ENCODE peak calls at places on chromosomes 13 and 19, in six cellular contexts. One of them, this sample, is unnamed.
A peak's percentile ranks its signal among the peaks of the same experiment; 100 is the strongest.

GRCh38 chr19:19997656-19998268 is 41.5 kb downstream of the ZNF682 start:
- DNase-seq in Peyer's patch: peak; percentile 61
- DNase-seq in iPS DF 6.9: peak; percentile 54
- DNase-seq in breast epithelium: peak; percentile 60
- DNase-seq in CD4-positive, CD25-positive, alpha-beta regulatory T cell: no peak
- DNase-seq in effector memory CD4-positive, alpha-beta T cell: peak; percentile 19
- DNase-seq in this sample: no peak

GRCh38 chr19:36032251-36033104 is at the start of gene CLIP3:
- DNase-seq in Peyer's patch: peak; percentile 57
- DNase-seq in iPS DF 6.9: no peak
- DNase-seq in breast epithelium: no peak
- DNase-seq in CD4-positive, CD25-positive, alpha-beta regulatory T cell: peak; percentile 29
- DNase-seq in effector memory CD4-positive, alpha-beta T cell: peak; percentile 17
- DNase-seq in this sample: peak; percentile 49

GRCh38 chr13:100859861-100860260 is 185.3 kb upstream of the TMTC4 start:
- DNase-seq in Peyer's patch: no peak
- DNase-seq in iPS DF 6.9: no peak
- DNase-seq in breast epithelium: no peak
- DNase-seq in CD4-positive, CD25-positive, alpha-beta regulatory T cell: no peak
- DNase-seq in effector memory CD4-positive, alpha-beta T cell: no peak
- DNase-seq in this sample: no peak

GRCh38 chr19:4737955-4738580 is 14.4 kb upstream of the DPP9 start:
- DNase-seq in Peyer's patch: no peak
- DNase-seq in iPS DF 6.9: no peak
- DNase-seq in breast epithelium: no peak
- DNase-seq in CD4-positive, CD25-positive, alpha-beta regulatory T cell: no peak
- DNase-seq in effector memory CD4-positive, alpha-beta T cell: no peak
- DNase-seq in this sample: no peak

GRCh38 chr19:43755256-43755801 is 567 bp upstream of the SMG9 start:
- DNase-seq in Peyer's patch: peak; percentile 92
- DNase-seq in iPS DF 6.9: no peak
- DNase-seq in breast epithelium: peak; percentile 77
- DNase-seq in CD4-positive, CD25-positive, alpha-beta regulatory T cell: peak; percentile 77
- DNase-seq in effector memory CD4-positive, alpha-beta T cell: peak; percentile 80
- DNase-seq in this sample: peak; percentile 81

GRCh38 chr19:49355890-49356289 is 6.3 kb downstream of the TEAD2 start:
- DNase-seq in Peyer's patch: no peak
- DNase-seq in iPS DF 6.9: no peak
- DNase-seq in breast epithelium: no peak
- DNase-seq in CD4-positive, CD25-positive, alpha-beta regulatory T cell: no peak
- DNase-seq in effector memory CD4-positive, alpha-beta T cell: no peak
- DNase-seq in this sample: no peak

GRCh38 chr13:90445179-90445578 is 902.3 kb upstream of the MIR17HG start:
- DNase-seq in Peyer's patch: no peak
- DNase-seq in iPS DF 6.9: no peak
- DNase-seq in breast epithelium: no peak
- DNase-seq in CD4-positive, CD25-positive, alpha-beta regulatory T cell: no peak
- DNase-seq in effector memory CD4-positive, alpha-beta T cell: no peak
- DNase-seq in this sample: no peak

GRCh38 chr19:55537741-55538111 is 793 bp upstream of the SBK2 start:
- DNase-seq in Peyer's patch: no peak
- DNase-seq in iPS DF 6.9: no peak
- DNase-seq in breast epithelium: no peak
- DNase-seq in CD4-positive, CD25-positive, alpha-beta regulatory T cell: no peak
- DNase-seq in effector memory CD4-positive, alpha-beta T cell: no peak
- DNase-seq in this sample: no peak

GRCh38 chr13:103694033-103694432 is 627.8 kb upstream of the SLC10A2 start:
- DNase-seq in Peyer's patch: no peak
- DNase-seq in iPS DF 6.9: peak; percentile 25
- DNase-seq in breast epithelium: no peak
- DNase-seq in CD4-positive, CD25-positive, alpha-beta regulatory T cell: no peak
- DNase-seq in effector memory CD4-positive, alpha-beta T cell: no peak
- DNase-seq in this sample: no peak

GRCh38 chr19:17394891-17395415 is 957 bp upstream of the CCDC194 start:
- DNase-seq in Peyer's patch: peak; percentile 77
- DNase-seq in iPS DF 6.9: no peak
- DNase-seq in breast epithelium: no peak
- DNase-seq in CD4-positive, CD25-positive, alpha-beta regulatory T cell: peak; percentile 20
- DNase-seq in effector memory CD4-positive, alpha-beta T cell: no peak
- DNase-seq in this sample: no peak

GRCh38 chr19:47509973-47510372 is 4.9 kb downstream of the NAPA start:
- DNase-seq in Peyer's patch: no peak
- DNase-seq in iPS DF 6.9: no peak
- DNase-seq in breast epithelium: peak; percentile 78
- DNase-seq in CD4-positive, CD25-positive, alpha-beta regulatory T cell: no peak
- DNase-seq in effector memory CD4-positive, alpha-beta T cell: no peak
- DNase-seq in this sample: no peak

GRCh38 chr13:44311011-44311481 is 62.6 kb upstream of the SERP2 start:
- DNase-seq in Peyer's patch: no peak
- DNase-seq in iPS DF 6.9: no peak
- DNase-seq in breast epithelium: peak; percentile 58
- DNase-seq in CD4-positive, CD25-positive, alpha-beta regulatory T cell: no peak
- DNase-seq in effector memory CD4-positive, alpha-beta T cell: no peak
- DNase-seq in this sample: no peak

GRCh38 chr19:13849277-13849676 is 27.7 kb upstream of the NANOS3 start:
- DNase-seq in Peyer's patch: no peak
- DNase-seq in iPS DF 6.9: no peak
- DNase-seq in breast epithelium: no peak
- DNase-seq in CD4-positive, CD25-positive, alpha-beta regulatory T cell: no peak
- DNase-seq in effector memory CD4-positive, alpha-beta T cell: no peak
- DNase-seq in this sample: no peak

GRCh38 chr19:53007200-53008054 is 6.3 kb upstream of the ERVV-1 start:
- DNase-seq in Peyer's patch: no peak
- DNase-seq in iPS DF 6.9: no peak
- DNase-seq in breast epithelium: no peak
- DNase-seq in CD4-positive, CD25-positive, alpha-beta regulatory T cell: no peak
- DNase-seq in effector memory CD4-positive, alpha-beta T cell: no peak
- DNase-seq in this sample: no peak

GRCh38 chr13:97239306-97239705 is 17.2 kb downstream of the MBNL2 start:
- DNase-seq in Peyer's patch: no peak
- DNase-seq in iPS DF 6.9: no peak
- DNase-seq in breast epithelium: no peak
- DNase-seq in CD4-positive, CD25-positive, alpha-beta regulatory T cell: no peak
- DNase-seq in effector memory CD4-positive, alpha-beta T cell: no peak
- DNase-seq in this sample: no peak

GRCh38 chr13:51520524-51520923 is 63.7 kb upstream of the WDFY2 start:
- DNase-seq in Peyer's patch: no peak
- DNase-seq in iPS DF 6.9: no peak
- DNase-seq in breast epithelium: no peak
- DNase-seq in CD4-positive, CD25-positive, alpha-beta regulatory T cell: no peak
- DNase-seq in effector memory CD4-positive, alpha-beta T cell: no peak
- DNase-seq in this sample: no peak

DNA sequence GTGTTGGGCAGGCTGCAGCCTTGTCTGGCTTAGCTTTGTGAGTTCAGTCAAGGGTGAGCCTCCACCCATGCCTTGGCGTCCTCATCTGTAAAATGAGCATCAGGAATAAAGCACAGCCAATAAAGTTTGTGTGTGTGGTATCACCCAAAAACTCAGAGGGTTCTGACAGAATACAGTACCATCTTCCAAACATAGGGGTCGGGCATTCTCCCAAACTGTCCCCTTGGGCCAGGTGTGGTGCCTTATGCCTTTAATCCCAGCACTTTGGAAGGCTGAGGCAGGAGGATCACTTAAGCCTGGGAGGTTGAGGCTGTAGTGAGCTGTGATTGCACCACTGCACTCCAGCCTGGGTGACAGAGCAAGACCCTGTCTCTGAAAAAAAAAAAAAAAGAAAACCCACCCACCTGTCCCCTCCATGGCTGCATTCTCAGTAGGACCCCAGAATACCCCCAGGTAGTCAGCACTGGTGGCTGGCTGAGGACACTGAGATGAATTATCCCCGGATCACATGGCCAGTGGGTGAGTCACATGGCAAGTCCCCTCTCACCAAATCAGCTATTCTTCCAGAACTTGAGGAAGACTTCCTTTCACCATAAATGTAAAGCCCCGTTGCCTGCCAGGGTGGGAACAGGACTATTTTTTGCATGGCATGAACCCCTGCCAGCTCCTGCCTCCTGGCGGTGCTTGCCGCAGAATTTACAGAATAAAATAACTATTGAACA is 18.6 kb downstream of the POP4 start:
- DNase-seq in Peyer's patch: no peak
- DNase-seq in iPS DF 6.9: no peak
- DNase-seq in breast epithelium: no peak
- DNase-seq in CD4-positive, CD25-positive, alpha-beta regulatory T cell: no peak
- DNase-seq in effector memory CD4-positive, alpha-beta T cell: no peak
- DNase-seq in this sample: no peak
- H3K4me1 ChIP-seq in Peyer's patch: no peaks in the 10 kb centered on the region
- H3K4me1 ChIP-seq in iPS DF 6.9: peaks cover 2% of the 10 kb centered on the region
- H3K4me1 ChIP-seq in breast epithelium: no peaks in the 10 kb centered on the region
- H3K4me1 ChIP-seq in CD4-positive, CD25-positive, alpha-beta regulatory T cell: peaks cover 44% of the 10 kb centered on the region
- H3K4me1 ChIP-seq in effector memory CD4-positive, alpha-beta T cell: peaks cover 35% of the 10 kb centered on the region
- H3K4me1 ChIP-seq in this sample: peaks cover 58% of the 10 kb centered on the region

DNA sequence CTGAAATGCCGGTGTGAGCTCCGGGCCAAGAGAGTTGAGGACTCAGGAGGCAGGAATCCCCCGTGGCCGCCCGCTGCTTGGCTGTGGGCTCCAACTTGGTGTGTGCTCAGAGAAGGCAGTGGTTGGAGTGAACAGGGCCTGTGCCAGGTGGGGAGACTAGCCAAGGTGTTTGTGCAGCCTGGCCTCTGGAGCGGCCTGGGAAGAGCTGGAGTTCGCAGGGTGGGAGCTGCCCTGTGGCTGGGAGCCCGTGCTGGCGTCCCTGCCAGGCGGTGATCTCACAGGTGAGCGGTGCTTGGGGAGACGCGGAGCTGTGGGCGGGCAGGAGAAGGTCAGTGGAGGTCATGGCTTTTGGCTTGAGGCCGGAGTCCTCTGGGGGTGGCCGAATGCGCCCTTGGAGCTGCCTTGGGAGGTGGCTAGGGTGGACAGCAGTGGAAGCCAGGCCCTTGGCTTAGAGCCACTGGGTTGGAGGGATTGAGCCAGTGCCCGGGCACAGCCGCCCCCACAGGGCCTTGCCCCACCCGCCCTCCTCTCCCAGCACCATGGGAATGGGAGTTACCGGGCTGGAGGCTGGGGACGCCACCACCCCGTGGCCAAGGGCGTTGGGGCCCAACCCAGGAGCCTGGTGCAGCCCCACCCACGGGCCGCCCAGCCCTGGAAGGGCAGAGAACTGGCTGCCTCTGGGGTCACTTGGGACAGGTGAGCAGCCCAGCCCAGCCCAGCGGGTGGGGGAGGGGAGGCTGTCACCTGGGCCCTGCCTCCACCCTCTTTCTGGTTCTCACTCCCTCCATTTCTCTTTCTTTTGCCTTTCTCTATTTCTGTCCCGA is 7.1 kb upstream of the CIRBP start:
- DNase-seq in Peyer's patch: peak; percentile 94
- DNase-seq in iPS DF 6.9: no peak
- DNase-seq in breast epithelium: peak; percentile 84
- DNase-seq in CD4-positive, CD25-positive, alpha-beta regulatory T cell: peak; percentile 43
- DNase-seq in effector memory CD4-positive, alpha-beta T cell: peak; percentile 51
- DNase-seq in this sample: no peak
- H3K4me1 ChIP-seq in Peyer's patch: peaks cover 77% of the 10 kb centered on the region
- H3K4me1 ChIP-seq in iPS DF 6.9: peaks cover 24% of the 10 kb centered on the region
- H3K4me1 ChIP-seq in breast epithelium: peaks cover 35% of the 10 kb centered on the region
- H3K4me1 ChIP-seq in CD4-positive, CD25-positive, alpha-beta regulatory T cell: peaks cover 70% of the 10 kb centered on the region
- H3K4me1 ChIP-seq in effector memory CD4-positive, alpha-beta T cell: peaks cover 64% of the 10 kb centered on the region
- H3K4me1 ChIP-seq in this sample: peaks cover 50% of the 10 kb centered on the region

DNA sequence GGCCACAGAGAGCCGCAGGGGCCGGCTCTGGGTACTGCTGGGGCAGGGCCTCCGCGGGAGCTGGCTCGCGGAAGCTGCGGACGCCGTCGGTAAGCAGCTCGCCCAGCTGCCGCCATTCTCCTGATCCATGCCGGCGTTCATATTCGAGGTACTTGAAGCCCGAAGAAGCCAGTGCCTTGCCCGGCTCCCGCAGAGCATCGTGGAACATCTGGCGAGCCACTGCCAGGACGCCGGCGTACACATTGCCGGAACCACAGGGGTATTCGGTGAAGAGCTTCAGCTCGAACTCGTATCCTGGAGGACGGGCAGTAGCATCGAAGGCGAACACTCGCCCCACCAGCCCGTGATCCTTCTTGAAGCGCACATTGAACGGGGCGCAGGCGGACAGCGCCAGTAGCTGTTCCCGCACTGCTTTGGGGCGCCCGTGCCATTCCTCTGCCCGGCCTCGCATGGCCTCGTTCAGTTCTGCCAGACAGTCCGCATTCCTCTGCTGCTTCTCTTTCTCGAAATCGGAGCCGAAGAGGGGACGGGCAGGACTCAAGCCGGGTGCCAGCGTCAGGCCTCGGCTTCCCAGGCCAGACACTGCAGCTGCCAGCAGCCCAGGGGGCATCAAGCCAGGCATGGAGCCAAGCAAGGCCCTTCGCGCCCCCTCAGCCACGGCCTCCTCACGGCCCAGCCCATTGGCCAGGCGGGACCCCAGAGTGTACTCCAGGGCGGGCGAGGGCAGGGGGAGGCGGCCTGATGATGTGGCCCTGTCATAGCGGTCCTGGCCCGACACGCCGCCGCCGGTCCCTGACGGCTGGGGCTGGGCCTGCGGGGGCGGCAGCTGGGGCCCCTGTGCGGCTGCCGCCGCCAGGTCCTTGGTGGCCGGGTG is 1.0 kb downstream of the IRF2BP1 start:
- DNase-seq in Peyer's patch: no peak
- DNase-seq in iPS DF 6.9: no peak
- DNase-seq in breast epithelium: no peak
- DNase-seq in CD4-positive, CD25-positive, alpha-beta regulatory T cell: no peak
- DNase-seq in effector memory CD4-positive, alpha-beta T cell: no peak
- DNase-seq in this sample: no peak
- H3K4me1 ChIP-seq in Peyer's patch: peaks cover 29% of the 10 kb centered on the region
- H3K4me1 ChIP-seq in iPS DF 6.9: peaks cover 13% of the 10 kb centered on the region
- H3K4me1 ChIP-seq in breast epithelium: peaks cover 22% of the 10 kb centered on the region
- H3K4me1 ChIP-seq in CD4-positive, CD25-positive, alpha-beta regulatory T cell: peaks cover 43% of the 10 kb centered on the region
- H3K4me1 ChIP-seq in effector memory CD4-positive, alpha-beta T cell: peaks cover 37% of the 10 kb centered on the region
- H3K4me1 ChIP-seq in this sample: peaks cover 34% of the 10 kb centered on the region

GRCh38 chr19:12838893-12839656 is 760 bp downstream of the MAST1 start:
- DNase-seq in Peyer's patch: no peak
- DNase-seq in iPS DF 6.9: no peak
- DNase-seq in breast epithelium: no peak
- DNase-seq in CD4-positive, CD25-positive, alpha-beta regulatory T cell: no peak
- DNase-seq in effector memory CD4-positive, alpha-beta T cell: no peak
- DNase-seq in this sample: no peak

GRCh38 chr19:12840091-12841079 is 2.1 kb downstream of the MAST1 start:
- DNase-seq in Peyer's patch: peak; percentile 70
- DNase-seq in iPS DF 6.9: peak; percentile 88
- DNase-seq in breast epithelium: no peak
- DNase-seq in CD4-positive, CD25-positive, alpha-beta regulatory T cell: peak; percentile 18
- DNase-seq in effector memory CD4-positive, alpha-beta T cell: peak; percentile 28
- DNase-seq in this sample: peak; percentile 68

GRCh38 chr19:12843328-12843727 is 5.0 kb downstream of the MAST1 start:
- DNase-seq in Peyer's patch: no peak
- DNase-seq in iPS DF 6.9: no peak
- DNase-seq in breast epithelium: no peak
- DNase-seq in CD4-positive, CD25-positive, alpha-beta regulatory T cell: no peak
- DNase-seq in effector memory CD4-positive, alpha-beta T cell: no peak
- DNase-seq in this sample: no peak

GRCh38 chr19:12842511-12842910 is 4.2 kb downstream of the MAST1 start:
- DNase-seq in Peyer's patch: no peak
- DNase-seq in iPS DF 6.9: no peak
- DNase-seq in breast epithelium: no peak
- DNase-seq in CD4-positive, CD25-positive, alpha-beta regulatory T cell: no peak
- DNase-seq in effector memory CD4-positive, alpha-beta T cell: no peak
- DNase-seq in this sample: no peak

DNA sequence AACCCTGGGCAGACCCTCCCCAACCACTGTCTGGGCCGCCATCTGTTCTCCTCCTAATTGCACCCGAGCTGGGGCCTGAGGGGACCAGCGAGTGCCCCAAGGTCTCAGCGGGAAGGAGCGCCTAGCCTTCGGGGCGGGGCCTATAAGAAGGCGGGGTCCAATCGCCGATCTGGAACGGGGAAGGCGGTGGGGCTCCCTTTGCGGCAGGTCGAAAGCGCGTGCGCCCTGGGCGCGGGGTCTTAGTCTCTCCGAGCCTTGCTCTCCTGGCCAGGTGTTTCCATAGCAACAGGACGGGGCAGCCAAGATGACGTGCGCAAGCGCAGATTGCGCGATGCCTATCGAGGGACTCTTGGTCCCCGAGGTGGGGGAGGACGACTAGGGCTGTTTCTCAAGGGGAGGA is 2.8 kb downstream of the MAST1 start:
- DNase-seq in Peyer's patch: no peak
- DNase-seq in iPS DF 6.9: peak; percentile 94
- DNase-seq in breast epithelium: no peak
- DNase-seq in CD4-positive, CD25-positive, alpha-beta regulatory T cell: no peak
- DNase-seq in effector memory CD4-positive, alpha-beta T cell: no peak
- DNase-seq in this sample: no peak
- H3K4me1 ChIP-seq in Peyer's patch: peaks cover 11% of the 10 kb centered on the region
- H3K4me1 ChIP-seq in iPS DF 6.9: no peaks in the 10 kb centered on the region
- H3K4me1 ChIP-seq in breast epithelium: peaks cover 4% of the 10 kb centered on the region
- H3K4me1 ChIP-seq in CD4-positive, CD25-positive, alpha-beta regulatory T cell: peaks cover 30% of the 10 kb centered on the region
- H3K4me1 ChIP-seq in effector memory CD4-positive, alpha-beta T cell: peaks cover 18% of the 10 kb centered on the region
- H3K4me1 ChIP-seq in this sample: peaks cover 6% of the 10 kb centered on the region